ENCODE peak calls at places on chromosomes 12 and 14, in ten cellular contexts. G, M, T, K, S, N, H, F, R and B are unnamed samples. For H3K36me3 and H3K4me1, the result is how much of the 10 kb centered on the place peaks cover.

GRCh38 chr12:124920353-124920935 is 6.0 kb upstream of the UBC start:
- DNase-seq in G (no peak), M (no peak), T (no peak), K (no peak), S (no peak), N (no peak), H (no peak), F (no peak), R (no peak), B (no peak)

GRCh38 chr14:66015046-66015780 is 471.0 kb upstream of the CCDC196 start:
- DNase-seq in G (no peak), M (no peak), T (no peak), K (no peak), S (no peak), N (no peak), H (no peak), F (no peak), R (no peak), B (no peak)

GRCh38 chr12:77122236-77122635 is 56.9 kb upstream of the E2F7 start:
- DNase-seq in G (no peak), M (peak), T (peak), K (no peak), S (peak), N (no peak), H (peak), F (peak), R (no peak), B (no peak)

GRCh38 chr14:51023964-51024363 is 70.9 kb downstream of the TRIM9 start:
- DNase-seq in G (no peak), M (no peak), T (no peak), K (no peak), S (no peak), N (no peak), H (no peak), F (peak), R (no peak), B (no peak)

GRCh38 chr12:105920161-105920684 is 218.5 kb downstream of the NUAK1 start:
- DNase-seq in G (no peak), M (no peak), T (no peak), K (no peak), S (peak), N (no peak), H (peak), F (no peak), R (no peak), B (no peak)

GRCh38 chr14:55313480-55313879 is 42.3 kb downstream of the FBXO34 start:
- DNase-seq in G (no peak), M (no peak), T (no peak), K (no peak), S (no peak), N (no peak), H (no peak), F (no peak), R (no peak), B (no peak)

GRCh38 chr14:69090187-69090789 is 62.6 kb downstream of the DCAF5 start:
- DNase-seq in G (no peak), M (peak), T (peak), K (no peak), S (peak), N (peak), H (peak), F (peak), R (no peak), B (peak)

GRCh38 chr14:65972346-65972745 is 513.8 kb upstream of the CCDC196 start:
- DNase-seq in G (no peak), M (no peak), T (no peak), K (no peak), S (no peak), N (no peak), H (no peak), F (peak), R (no peak), B (no peak)

GRCh38 chr12:51865470-51865745 is 16.9 kb upstream of the FIGNL2 start:
- DNase-seq in G (peak), M (no peak), T (no peak), K (no peak), S (no peak), N (no peak), H (no peak), F (no peak), R (no peak), B (no peak)

GRCh38 chr14:75273272-75274044 is 5.2 kb upstream of the FOS start:
- DNase-seq in G (no peak), M (peak), T (no peak), K (no peak), S (peak), N (no peak), H (no peak), F (peak), R (no peak), B (no peak)

GRCh38 chr12:30108666-30109065 is 324.9 kb upstream of the TMTC1 start:
- DNase-seq in G (no peak), M (no peak), T (no peak), K (no peak), S (no peak), N (no peak), H (no peak), F (no peak), R (no peak), B (no peak)

GRCh38 chr12:47819902-47820630 is at the start of gene HDAC7:
- DNase-seq in G (peak), M (peak), T (peak), K (peak), S (peak), N (peak), H (peak), F (peak), R (peak), B (peak)

GRCh38 chr12:77232045-77232444 is 166.7 kb upstream of the E2F7 start:
- DNase-seq in G (no peak), M (peak), T (no peak), K (no peak), S (peak), N (no peak), H (no peak), F (peak), R (no peak), B (no peak)

GRCh38 chr12:116376354-116377193 is 99.1 kb upstream of the MED13L start:
- DNase-seq in G (no peak), M (no peak), T (no peak), K (no peak), S (no peak), N (no peak), H (peak), F (peak), R (no peak), B (no peak)

GRCh38 chr14:34951286-34951685 is 31.5 kb upstream of the SRP54 start:
- DNase-seq in G (no peak), M (no peak), T (no peak), K (no peak), S (no peak), N (no peak), H (no peak), F (peak), R (no peak), B (no peak)

GRCh38 chr14:101020971-101021370 is 117.4 kb upstream of the RTL1 start:
- DNase-seq in G (no peak), M (no peak), T (no peak), K (no peak), S (no peak), N (peak), H (no peak), F (no peak), R (no peak), B (no peak)

GRCh38 chr14:100816286-100816949 is 9.5 kb upstream of the MEG3 start:
- DNase-seq in G (peak), M (no peak), T (no peak), K (no peak), S (no peak), N (no peak), H (no peak), F (no peak), R (no peak), B (no peak)

GRCh38 chr14:99587463-99588278 is 16.3 kb downstream of the CCDC85C start:
- DNase-seq in G (no peak), M (no peak), T (no peak), K (no peak), S (no peak), N (no peak), H (no peak), F (no peak), R (no peak), B (no peak)

GRCh38 chr14:76073732-76074131 is 78.0 kb upstream of the GPATCH2L start:
- DNase-seq in G (no peak), M (no peak), T (no peak), K (no peak), S (no peak), N (no peak), H (no peak), F (no peak), R (no peak), B (no peak)

GRCh38 chr12:12083688-12084087 is 12.9 kb downstream of the BCL2L14 start:
- DNase-seq in G (no peak), M (no peak), T (no peak), K (no peak), S (no peak), N (no peak), H (no peak), F (no peak), R (no peak), B (no peak)

GRCh38 chr14:44453433-44454171 is 53.5 kb downstream of the FSCB start:
- DNase-seq in G (no peak), M (peak), T (no peak), K (no peak), S (peak), N (no peak), H (no peak), F (no peak), R (no peak), B (no peak)

GRCh38 chr12:45458238-45458637 is 242.3 kb downstream of the ANO6 start:
- DNase-seq in G (no peak), M (no peak), T (no peak), K (no peak), S (no peak), N (no peak), H (no peak), F (peak), R (no peak), B (no peak)

GRCh38 chr14:52692248-52692962 is 3.0 kb downstream of the ERO1A start:
- DNase-seq in G (no peak), M (no peak), T (no peak), K (no peak), S (no peak), N (no peak), H (no peak), F (peak), R (no peak), B (peak)

GRCh38 chr12:130192667-130193345 is 30.5 kb downstream of the FZD10 start:
- DNase-seq in G (no peak), M (no peak), T (no peak), K (no peak), S (no peak), N (no peak), H (no peak), F (no peak), R (no peak), B (no peak)

GRCh38 chr14:72582582-72582981 is 311.3 kb downstream of the DPF3 start:
- DNase-seq in G (no peak), M (no peak), T (no peak), K (no peak), S (peak), N (no peak), H (no peak), F (no peak), R (no peak), B (no peak)

GRCh38 chr12:54749191-54749818 is 101.1 kb upstream of the DCD start:
- DNase-seq in G (no peak), M (peak), T (peak), K (peak), S (peak), N (no peak), H (peak), F (peak), R (no peak), B (peak)

GRCh38 chr12:16150290-16150689 is 127.2 kb downstream of the SLC15A5 start:
- DNase-seq in G (no peak), M (peak), T (no peak), K (no peak), S (no peak), N (no peak), H (no peak), F (no peak), R (no peak), B (no peak)

GRCh38 chr14:24058260-24058950 is 6.6 kb downstream of the CARMIL3 start:
- DNase-seq in G (peak), M (peak), T (peak), K (no peak), S (peak), N (peak), H (peak), F (peak), R (peak), B (peak)

GRCh38 chr12:132147423-132148367 is 3.4 kb downstream of the NOC4L start:
- DNase-seq in G (peak), M (no peak), T (no peak), K (no peak), S (no peak), N (no peak), H (no peak), F (no peak), R (no peak), B (no peak)

GRCh38 chr14:57189070-57189469 is 79.6 kb downstream of the EXOC5 start:
- DNase-seq in G (no peak), M (peak), T (no peak), K (no peak), S (peak), N (no peak), H (no peak), F (peak), R (no peak), B (no peak)

GRCh38 chr14:93017341-93017797 is 94.4 kb downstream of the CHGA start:
- DNase-seq in G (peak), M (no peak), T (peak), K (no peak), S (no peak), N (no peak), H (no peak), F (no peak), R (no peak), B (no peak)

GRCh38 chr12:95805864-95806669 is 15.5 kb upstream of the NTN4 start:
- DNase-seq in G (no peak), M (no peak), T (peak), K (no peak), S (peak), N (no peak), H (peak), F (peak), R (peak), B (peak)

DNA sequence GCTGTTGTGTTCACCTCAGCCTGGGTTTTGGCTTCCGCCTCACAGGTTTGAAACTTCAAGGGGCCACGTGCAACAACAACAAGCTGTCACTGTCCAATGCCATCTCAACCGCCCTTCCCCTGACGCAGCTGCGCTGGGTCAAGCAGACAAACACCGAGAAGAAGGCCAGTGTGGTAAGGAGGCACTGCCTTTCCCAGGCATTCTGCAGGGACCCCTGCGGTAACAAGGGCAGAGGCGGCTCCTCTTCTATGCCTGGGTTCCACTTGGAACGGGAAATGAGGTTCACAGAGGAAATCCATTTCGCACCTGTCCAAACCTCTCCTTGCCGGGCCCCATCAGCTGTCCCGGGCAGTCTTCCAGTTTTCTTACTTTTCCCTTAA is 36.8 kb downstream of the HSP90AA1 start:
- DNase-seq in G (no peak), M (no peak), T (no peak), K (no peak), S (no peak), N (no peak), H (no peak), F (no peak), R (no peak), B (no peak)
- H3K36me3 ChIP-seq in G (under half), M (half or more), T (under half), K (under half), S (under half), N (under half), H (half or more), F (half or more), R (half or more), B (under half)

DNA sequence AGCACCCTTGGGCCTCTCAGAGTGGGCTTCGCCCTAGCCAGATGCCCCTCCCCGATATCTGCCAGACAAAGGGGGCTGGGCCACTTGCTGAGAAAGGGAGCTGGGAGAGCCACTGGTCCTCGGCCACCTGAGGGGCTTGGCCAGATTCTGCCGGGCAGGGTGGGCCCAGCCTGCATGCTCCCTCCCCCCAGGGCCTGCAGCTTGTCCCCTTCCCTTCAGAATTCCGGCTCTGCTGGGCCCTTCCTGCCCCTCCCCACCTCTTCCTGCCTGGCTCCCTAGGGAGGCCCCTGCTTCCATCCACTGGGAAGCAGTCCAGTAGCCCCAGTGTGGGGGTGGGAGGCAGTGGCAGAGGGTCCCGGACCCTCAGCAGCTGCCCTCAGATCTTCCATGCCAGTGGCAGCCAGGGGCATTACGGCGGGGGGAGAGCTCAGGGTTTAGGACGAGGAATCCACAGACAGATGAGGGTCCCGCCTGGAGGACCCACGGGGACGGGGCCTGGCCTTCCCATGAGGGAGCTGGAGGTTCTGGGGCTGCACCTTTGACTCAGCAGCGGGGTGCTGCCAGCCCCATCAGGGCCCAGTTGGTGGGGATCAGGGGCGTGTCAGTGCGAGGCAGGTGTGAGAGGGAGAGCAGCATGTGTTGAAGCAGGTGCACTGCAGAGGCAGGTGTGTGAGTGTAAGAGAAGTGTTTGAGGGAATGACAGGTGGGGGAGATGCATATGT is 2.5 kb downstream of the CRIP2 start:
- DNase-seq in G (no peak), M (no peak), T (no peak), K (no peak), S (no peak), N (no peak), H (peak), F (no peak), R (no peak), B (no peak)
- H3K4me1 ChIP-seq in G (half or more), M (half or more), T (half or more), K (half or more), S (half or more), N (half or more), H (under half), F (under half), R (half or more), B (half or more)

GRCh38 chr12:2264622-2265306 is 212.0 kb downstream of the CACNA1C start:
- DNase-seq in G (peak), M (no peak), T (peak), K (no peak), S (peak), N (no peak), H (no peak), F (peak), R (peak), B (no peak)
- H3K27ac ChIP-seq in G (no peak), M (no peak), T (no peak), K (no peak), S (no peak), N (no peak), H (no peak), F (peak), R (peak), B (no peak)

GRCh38 chr12:122162976-122163375 is 11.0 kb downstream of the IL31 start:
- DNase-seq in G (no peak), M (no peak), T (no peak), K (no peak), S (no peak), N (no peak), H (no peak), F (no peak), R (no peak), B (no peak)

GRCh38 chr12:122159879-122160278 is 14.1 kb downstream of the IL31 start:
- DNase-seq in G (no peak), M (no peak), T (no peak), K (no peak), S (no peak), N (no peak), H (no peak), F (no peak), R (no peak), B (no peak)

GRCh38 chr12:122161682-122162081 is 12.3 kb downstream of the IL31 start:
- DNase-seq in G (no peak), M (no peak), T (no peak), K (no peak), S (no peak), N (no peak), H (no peak), F (no peak), R (no peak), B (no peak)

GRCh38 chr12:122158700-122159285 is 15.2 kb downstream of the IL31 start:
- DNase-seq in G (no peak), M (no peak), T (no peak), K (no peak), S (peak), N (no peak), H (no peak), F (no peak), R (no peak), B (no peak)

DNA sequence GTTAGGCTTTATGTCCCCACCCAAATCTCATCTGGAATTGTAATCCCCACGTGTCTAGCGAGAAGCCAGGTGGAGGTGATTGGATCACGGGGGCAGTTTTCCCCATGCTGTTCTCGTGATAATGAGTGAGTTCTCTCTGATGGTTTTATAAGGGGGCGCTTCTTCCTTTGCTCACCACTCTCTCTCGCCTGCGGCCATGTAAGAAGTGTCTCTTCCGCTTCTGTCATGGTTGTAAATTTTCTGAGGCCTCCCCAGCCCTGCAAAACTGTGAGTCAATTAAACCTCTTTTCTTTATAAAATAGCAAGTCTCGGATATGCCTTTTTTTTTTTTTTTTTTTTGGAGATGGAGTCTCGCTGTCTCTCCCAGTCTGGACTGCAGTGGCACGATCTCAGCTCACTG is 13.3 kb downstream of the IL31 start:
- DNase-seq in G (no peak), M (no peak), T (no peak), K (no peak), S (no peak), N (no peak), H (no peak), F (no peak), R (no peak), B (no peak)
- H3K36me3 ChIP-seq in G (under half), M (under half), T (under half), K (under half), S (under half), N (under half), H (under half), F (under half), R (under half), B (under half)

DNA sequence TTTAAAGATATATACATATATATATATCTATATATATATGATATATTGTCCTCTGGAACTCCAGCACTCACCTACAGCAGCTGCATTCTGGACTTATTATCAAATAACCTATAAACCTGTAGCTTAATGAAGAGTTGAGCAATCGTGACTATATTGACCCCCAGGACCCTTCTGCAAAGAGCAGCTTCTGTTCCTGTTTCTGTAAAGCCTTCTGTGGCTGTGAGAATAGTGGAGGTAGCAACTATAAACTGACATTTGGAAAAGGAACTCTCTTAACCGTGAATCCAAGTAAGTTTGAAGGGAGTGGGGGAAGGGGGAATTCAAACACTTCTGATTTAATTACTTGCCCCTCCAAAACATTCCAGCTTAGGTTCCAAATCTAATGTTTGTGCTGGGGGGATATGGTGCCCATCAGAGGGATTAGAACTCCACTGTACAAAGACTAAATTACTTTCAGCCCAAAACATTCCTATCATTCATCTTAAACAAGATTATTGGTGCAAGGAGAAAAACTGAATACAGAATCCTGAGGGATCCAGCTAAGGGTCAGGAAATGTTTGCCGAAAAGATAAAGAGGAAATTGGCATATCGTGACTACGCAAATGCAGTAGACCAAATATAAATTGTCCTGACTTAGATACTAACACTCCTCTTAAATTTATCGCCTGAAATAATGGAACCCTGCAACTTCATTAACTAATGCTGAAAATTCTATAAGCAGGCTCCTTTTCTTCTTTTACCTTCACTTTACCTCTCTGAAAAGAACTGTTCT is 106.1 kb downstream of the DAD1 start:
- DNase-seq in G (no peak), M (no peak), T (no peak), K (no peak), S (no peak), N (no peak), H (no peak), F (no peak), R (no peak), B (no peak)
- H3K4me1 ChIP-seq in G (under half), M (half or more), T (under half), K (under half), S (under half), N (under half), H (under half), F (under half), R (under half), B (under half)